ENCODE peak calls at places on chromosome 6, in nine cellular contexts. G is stimulated activated CD4-positive, alpha-beta T cell treated with anti-CD3 and anti-CD28 coated beads, Interleukin-1b, Interleukin-23, amount 100 ng/mL, for 1 hour; D is DMS153; T is fibroblast of mammary gland; C is activated T-cell treated with anti-CD3 and anti-CD28 coated beads, Interleukin-2, amount 50 U/mL, for 72 hours; U is MCF 10A; V is activated naive CD4-positive, alpha-beta T cell; B is NCI-H1105; O is tibial nerve. K is an unnamed sample.

GRCh38 chr6:100175814-100176275 is 181.8 kb upstream of the MCHR2 start:
- DNase-seq in G (no peak), D (no peak), T (peak), C (no peak), U (peak), V (no peak), B (no peak), O (no peak), K (no peak)

GRCh38 chr6:132320007-132320406 is 81.3 kb downstream of the MOXD1 start:
- DNase-seq in G (no peak), D (no peak), T (peak), C (no peak), U (no peak), V (no peak), B (no peak), O (no peak), K (no peak)

GRCh38 chr6:14450133-14451040 is 332.8 kb downstream of the CD83 start:
- DNase-seq in G (no peak), D (peak), T (no peak), C (no peak), U (no peak), V (no peak), B (peak), O (no peak), K (no peak)

GRCh38 chr6:56019973-56020372 is 144.6 kb upstream of the BMP5 start:
- DNase-seq in G (no peak), D (no peak), T (no peak), C (no peak), U (no peak), V (no peak), B (no peak), O (no peak), K (no peak)

GRCh38 chr6:56263586-56264295 is 16.4 kb upstream of the COL21A1 start:
- DNase-seq in G (no peak), D (no peak), T (no peak), C (no peak), U (no peak), V (no peak), B (no peak), O (no peak), K (no peak)

GRCh38 chr6:159533568-159533967 is 159.5 kb downstream of the SOD2 start:
- DNase-seq in G (no peak), D (no peak), T (peak), C (no peak), U (no peak), V (no peak), B (no peak), O (no peak), K (no peak)

GRCh38 chr6:9361749-9362148 is 926.4 kb upstream of the SLC35B3 start:
- DNase-seq in G (no peak), D (no peak), T (no peak), C (no peak), U (no peak), V (no peak), B (no peak), O (no peak), K (no peak)

GRCh38 chr6:163302747-163303146 is 111.8 kb upstream of the QKI start:
- DNase-seq in G (no peak), D (no peak), T (no peak), C (no peak), U (no peak), V (no peak), B (no peak), O (no peak), K (no peak)

K was measured in D721Med.